ENCODE peak calls at places on chromosomes 3 and 15, in eight cellular contexts. K is A172; E is naive thymus-derived CD8-positive, alpha-beta T cell; T is neural progenitor cell; D is anterior cingulate cortex; O is OCI-LY7; R is T-helper 22 cell; X is Right ventricle myocardium superior. H is an unnamed sample.

GRCh38 chr3:46668116-46668515 is 25.4 kb downstream of the ALS2CL start:
- DNase-seq in E (no peak), O (no peak), R (no peak), K (no peak), X (no peak), T (no peak), D (no peak), H (no peak)

GRCh38 chr15:32979710-32980109 is 214.8 kb downstream of the FMN1 start:
- DNase-seq in R (no peak), K (peak), O (no peak), T (peak), D (no peak), E (no peak), X (no peak), H (no peak)

GRCh38 chr3:99365396-99365795 is 273.0 kb upstream of the COL8A1 start:
- DNase-seq in X (no peak), O (no peak), K (no peak), T (no peak), D (no peak), E (no peak), R (no peak), H (no peak)

GRCh38 chr15:77870195-77871065 is 207.1 kb downstream of the TBC1D2B start:
- DNase-seq in D (peak), R (no peak), T (peak), K (peak), E (peak), O (peak), X (peak), H (no peak)

GRCh38 chr3:159499031-159499793 is 489.4 kb upstream of the IL12A start:
- DNase-seq in X (no peak), E (no peak), D (no peak), R (no peak), K (peak), T (no peak), O (no peak), H (no peak)

GRCh38 chr3:157248590-157249425 is 88.9 kb upstream of the CCNL1 start:
- DNase-seq in E (no peak), K (peak), T (peak), D (peak), O (no peak), X (peak), R (no peak), H (no peak)

GRCh38 chr3:12060139-12060831 is 56.1 kb downstream of the SYN2 start:
- DNase-seq in E (no peak), K (no peak), X (no peak), T (no peak), O (no peak), R (no peak), D (no peak), H (no peak)

GRCh38 chr3:21140785-21141184 is 610.2 kb downstream of the ZNF385D start:
- DNase-seq in T (no peak), X (no peak), K (no peak), R (no peak), D (no peak), O (no peak), E (no peak), H (no peak)

GRCh38 chr3:132443421-132443820 is 26.1 kb downstream of the DNAJC13 start:
- DNase-seq in D (no peak), R (no peak), E (no peak), K (peak), X (no peak), O (no peak), T (no peak), H (no peak)

GRCh38 chr3:52172262-52172757 is 18.1 kb upstream of the POC1A start:
- DNase-seq in R (no peak), T (no peak), O (no peak), X (no peak), D (peak), K (no peak), E (no peak), H (no peak)

GRCh38 chr3:88041005-88041404 is 17.8 kb downstream of the CGGBP1 start:
- DNase-seq in E (no peak), X (no peak), T (no peak), O (no peak), R (no peak), K (no peak), D (no peak), H (no peak)

GRCh38 chr15:99344639-99345038 is 93.4 kb downstream of the LRRC28 start:
- DNase-seq in T (no peak), X (no peak), K (no peak), R (no peak), E (no peak), D (no peak), O (no peak), H (no peak)

GRCh38 chr3:187841552-187841951 is 96.3 kb upstream of the BCL6 start:
- DNase-seq in R (no peak), X (no peak), T (peak), O (no peak), D (no peak), E (no peak), K (peak), H (no peak)

GRCh38 chr15:84929795-84930371 is 45.4 kb downstream of the SLC28A1 start:
- DNase-seq in T (no peak), X (no peak), E (no peak), K (peak), R (no peak), O (no peak), D (no peak), H (no peak)

GRCh38 chr3:184235381-184236032 is 6.1 kb downstream of the VWA5B2 start:
- DNase-seq in D (no peak), X (no peak), T (no peak), E (no peak), K (no peak), R (no peak), O (no peak), H (no peak)

GRCh38 chr3:170813261-170813660 is 56.7 kb downstream of the RPL22L1 start:
- DNase-seq in R (no peak), T (no peak), E (no peak), K (no peak), D (no peak), O (no peak), X (no peak), H (no peak)

GRCh38 chr3:138114988-138115971 is at the start of gene DZIP1L:
- DNase-seq in X (peak), O (no peak), D (peak), T (peak), E (no peak), R (no peak), K (peak), H (no peak)

GRCh38 chr3:122932251-122932967 is 95.2 kb downstream of the SEMA5B start:
- DNase-seq in K (no peak), D (no peak), T (no peak), X (no peak), O (no peak), R (no peak), E (no peak), H (no peak)

GRCh38 chr3:187880438-187880837 is 135.2 kb upstream of the BCL6 start:
- DNase-seq in X (no peak), K (peak), R (no peak), D (no peak), O (no peak), E (no peak), T (no peak), H (no peak)

GRCh38 chr15:30990036-30990435 is 1.4 kb downstream of the MTMR10 start:
- DNase-seq in K (no peak), X (no peak), O (peak), E (no peak), T (no peak), R (no peak), D (no peak), H (no peak)

GRCh38 chr3:167852216-167852615 is 116.7 kb downstream of the SERPINI1 start:
- DNase-seq in R (no peak), O (no peak), K (no peak), T (no peak), E (no peak), D (no peak), X (no peak), H (no peak)

GRCh38 chr3:23659840-23660430 is 145.8 kb upstream of the UBE2E1 start:
- DNase-seq in D (no peak), K (no peak), R (no peak), X (no peak), O (peak), T (no peak), E (no peak), H (no peak)

GRCh38 chr3:38521391-38521987 is 25.3 kb downstream of the EXOG start:
- DNase-seq in O (peak), R (peak), E (peak), X (no peak), K (peak), T (peak), D (peak), H (peak)

GRCh38 chr3:129985113-129985512 is 10.6 kb downstream of the TRH start:
- DNase-seq in X (peak), O (no peak), T (no peak), D (no peak), R (no peak), E (no peak), K (no peak), H (no peak)

GRCh38 chr3:192930585-192930984 is 12.9 kb upstream of the MB21D2 start:
- DNase-seq in O (no peak), E (no peak), D (no peak), X (no peak), R (no peak), T (no peak), K (no peak), H (no peak)

GRCh38 chr3:23105048-23105447 is 98.1 kb upstream of the UBE2E2 start:
- DNase-seq in O (no peak), E (no peak), R (no peak), K (no peak), T (no peak), X (no peak), D (no peak), H (no peak)

GRCh38 chr15:77898811-77899730 is 178.4 kb downstream of the TBC1D2B start:
- DNase-seq in T (no peak), R (no peak), K (no peak), O (no peak), E (no peak), X (peak), D (no peak), H (no peak)

GRCh38 chr3:105513042-105513441 is 146.3 kb downstream of the ALCAM start:
- DNase-seq in E (no peak), O (no peak), T (no peak), R (no peak), X (no peak), K (peak), D (no peak), H (no peak)

GRCh38 chr3:132550579-132551305 is 46.3 kb upstream of the ACKR4 start:
- DNase-seq in D (no peak), E (no peak), R (no peak), T (no peak), K (no peak), X (no peak), O (no peak), H (no peak)

GRCh38 chr15:92082217-92082843 is 228.8 kb downstream of the SLCO3A1 start:
- DNase-seq in R (no peak), E (no peak), K (peak), X (peak), D (peak), O (peak), T (peak), H (no peak)